ENCODE peak calls at places on chromosomes 4 and X, in five cellular contexts. O is H1, L is HepG2, V is GM12878, K is K562. C is an unnamed sample.

GRCh38 chr4:99927566-99927965 is 18.9 kb downstream of the DNAJB14 start:
- DNase-seq in O (no peak), V (no peak), L (no peak), K (no peak), C (no peak)

GRCh38 chr4:119598521-119598920 is 30.1 kb downstream of the PDE5A start:
- DNase-seq in L (no peak), O (no peak), V (no peak), K (no peak), C (no peak)

GRCh38 chrX:47579537-47579936 is 2.7 kb upstream of the TIMP1 start:
- DNase-seq in O (no peak), L (no peak), K (peak; percentile 30), V (no peak), C (no peak)

GRCh38 chr4:7017446-7018048 is 25.6 kb upstream of the TADA2B start:
- DNase-seq in K (no peak), L (no peak), O (no peak), V (no peak), C (no peak)

GRCh38 chr4:145213245-145213644 is 32.9 kb upstream of the OTUD4 start:
- DNase-seq in L (no peak), V (no peak), O (no peak), K (no peak), C (no peak)

GRCh38 chrX:106933538-106933961 is 13.3 kb downstream of the CLDN2 start:
- DNase-seq in V (no peak), K (no peak), L (peak; percentile 89), O (no peak), C (no peak)

GRCh38 chr4:54077812-54078211 is 13.4 kb upstream of the CHIC2 start:
- DNase-seq in L (no peak), V (no peak), K (no peak), O (no peak), C (no peak)

GRCh38 chrX:55668084-55668483 is 44.9 kb downstream of the FOXR2 start:
- DNase-seq in K (no peak), O (no peak), L (no peak), V (no peak), C (no peak)

GRCh38 chrX:22366166-22366702 is 93.5 kb downstream of the CBLL2 start:
- DNase-seq in O (no peak), L (no peak), K (no peak), V (no peak), C (no peak)

GRCh38 chr4:101419324-101420135 is 72.2 kb upstream of the PPP3CA start:
- DNase-seq in K (no peak), L (no peak), V (peak; percentile 57), O (no peak), C (no peak)

GRCh38 chrX:54920610-54921426 is at the start of gene TRO:
- DNase-seq in V (no peak), L (no peak), K (no peak), O (no peak), C (no peak)

GRCh38 chr4:107742196-107742595 is 22.2 kb upstream of the PAPSS1 start:
- DNase-seq in V (no peak), L (no peak), O (no peak), K (no peak), C (no peak)

GRCh38 chr4:119068529-119068962 is 67.1 kb upstream of the MYOZ2 start:
- DNase-seq in K (no peak), L (no peak), V (no peak), O (peak; percentile 10), C (no peak)

GRCh38 chr4:127967141-127967775 is 2.1 kb downstream of the ABHD18 start:
- DNase-seq in O (no peak), K (peak; percentile 41), L (peak; percentile 10), V (no peak), C (no peak)

GRCh38 chr4:65921180-65921579 is 250.9 kb upstream of the EPHA5 start:
- DNase-seq in V (no peak), L (no peak), O (no peak), K (no peak), C (no peak)

GRCh38 chr4:66032571-66032970 is 362.3 kb upstream of the EPHA5 start:
- DNase-seq in L (no peak), K (no peak), V (no peak), O (no peak), C (no peak)

GRCh38 chrX:7115557-7115956 is 32.0 kb upstream of the STS start:
- DNase-seq in L (no peak), K (no peak), V (peak; percentile 87), O (no peak), C (no peak)

GRCh38 chr4:40946652-40947051 is 196.9 kb downstream of the NSUN7 start:
- DNase-seq in L (no peak), O (no peak), V (no peak), K (no peak), C (no peak)

GRCh38 chr4:41072021-41072777 is 142.1 kb downstream of the APBB2 start:
- DNase-seq in V (peak; percentile 52), O (no peak), K (no peak), L (no peak), C (no peak)

GRCh38 chrX:130789793-130790192 is 113.2 kb downstream of the ENOX2 start:
- DNase-seq in V (no peak), K (no peak), L (no peak), O (no peak), C (no peak)

GRCh38 chrX:14506866-14507265 is 22.5 kb upstream of the GLRA2 start:
- DNase-seq in L (no peak), V (no peak), K (no peak), O (no peak), C (no peak)

GRCh38 chr4:141102367-141102766 is 30.9 kb downstream of the RNF150 start:
- DNase-seq in V (no peak), L (no peak), O (no peak), K (no peak), C (no peak)

GRCh38 chr4:1237981-1238675 is 10.8 kb downstream of the CTBP1 start:
- DNase-seq in O (no peak), V (no peak), L (no peak), K (no peak), C (no peak)

GRCh38 chrX:350534-351321 is 32.1 kb upstream of the GTPBP6 start:
- DNase-seq in K (no peak), L (no peak), V (no peak), O (no peak), C (no peak)

GRCh38 chrX:41084044-41084359 is 1.2 kb upstream of the USP9X start:
- DNase-seq in L (no peak), K (no peak), V (no peak), O (no peak), C (no peak)

GRCh38 chr4:52837716-52838558 is 24.2 kb upstream of the RASL11B start:
- DNase-seq in K (no peak), L (peak; percentile 31), V (no peak), O (no peak), C (no peak)

GRCh38 chr4:125390126-125390525 is 75.4 kb downstream of the FAT4 start:
- DNase-seq in L (no peak), V (no peak), O (no peak), K (no peak), C (no peak)

GRCh38 chr4:170399894-170400293 is 310.1 kb upstream of the AADAT start:
- DNase-seq in L (no peak), O (no peak), V (no peak), K (no peak), C (no peak)

GRCh38 chrX:9888953-9889470 is 78.1 kb upstream of the CLDN34 start:
- DNase-seq in O (no peak), V (no peak), L (no peak), K (no peak), C (no peak)

GRCh38 chr4:180100433-180101344 is 2142.5 kb upstream of the TENM3 start:
- DNase-seq in K (no peak), L (no peak), V (no peak), O (no peak), C (no peak)

GRCh38 chr4:119692001-119692400 is 63.4 kb upstream of the PDE5A start:
- DNase-seq in O (no peak), L (no peak), K (no peak), V (no peak), C (no peak)

GRCh38 chrX:123803331-123803983 is 56.4 kb upstream of the XIAP start:
- DNase-seq in O (no peak), L (peak; percentile 97), K (peak; percentile 82), V (no peak), C (no peak)

GRCh38 chr4:175309041-175309440 is 390.9 kb downstream of the ADAM29 start:
- DNase-seq in V (no peak), K (no peak), O (no peak), L (no peak), C (no peak)

GRCh38 chr4:7852568-7853185 is 87.0 kb downstream of the AFAP1 start:
- DNase-seq in L (no peak), O (no peak), K (no peak), V (no peak), C (no peak)

GRCh38 chrX:109536439-109537323 is at the start of gene NXT2:
- DNase-seq in O (peak; percentile 69), K (peak; percentile 94), V (peak; percentile 73), L (peak; percentile 83), C (peak; percentile 57)
- TF ChIP-seq POLR2A in O (peak; percentile 80), K (peak; percentile 93), V (peak; percentile 94), L (peak; percentile 90), C (peak; percentile 88)

GRCh38 chr4:159941076-159941475 is 838.2 kb downstream of the RAPGEF2 start:
- DNase-seq in O (no peak), K (no peak), L (no peak), V (no peak), C (no peak)
- TF ChIP-seq POLR2AphosphoS5 in O (no peak), K (no peak), L (no peak), V (no peak), C (no peak)

GRCh38 chr4:152246659-152247058 is 289.2 kb downstream of the FBXW7 start:
- DNase-seq in V (no peak), O (no peak), K (no peak), L (no peak), C (no peak)

GRCh38 chr4:152244659-152245058 is 291.2 kb downstream of the FBXW7 start:
- DNase-seq in O (no peak), K (no peak), L (no peak), V (no peak), C (no peak)

GRCh38 chr4:152247271-152247975 is 288.5 kb downstream of the FBXW7 start:
- DNase-seq in O (no peak), V (no peak), L (no peak), K (no peak), C (no peak)

GRCh38 chr4:152245706-152246105 is 290.2 kb downstream of the FBXW7 start:
- DNase-seq in V (no peak), L (no peak), K (no peak), O (no peak), C (no peak)

GRCh38 chr4:152243890-152244595 is 291.8 kb downstream of the FBXW7 start:
- DNase-seq in K (no peak), L (no peak), V (no peak), O (no peak), C (no peak)
- TF ChIP-seq TAF1 in K (no peak), L (no peak), V (no peak), O (no peak), C (no peak)

DNA sequence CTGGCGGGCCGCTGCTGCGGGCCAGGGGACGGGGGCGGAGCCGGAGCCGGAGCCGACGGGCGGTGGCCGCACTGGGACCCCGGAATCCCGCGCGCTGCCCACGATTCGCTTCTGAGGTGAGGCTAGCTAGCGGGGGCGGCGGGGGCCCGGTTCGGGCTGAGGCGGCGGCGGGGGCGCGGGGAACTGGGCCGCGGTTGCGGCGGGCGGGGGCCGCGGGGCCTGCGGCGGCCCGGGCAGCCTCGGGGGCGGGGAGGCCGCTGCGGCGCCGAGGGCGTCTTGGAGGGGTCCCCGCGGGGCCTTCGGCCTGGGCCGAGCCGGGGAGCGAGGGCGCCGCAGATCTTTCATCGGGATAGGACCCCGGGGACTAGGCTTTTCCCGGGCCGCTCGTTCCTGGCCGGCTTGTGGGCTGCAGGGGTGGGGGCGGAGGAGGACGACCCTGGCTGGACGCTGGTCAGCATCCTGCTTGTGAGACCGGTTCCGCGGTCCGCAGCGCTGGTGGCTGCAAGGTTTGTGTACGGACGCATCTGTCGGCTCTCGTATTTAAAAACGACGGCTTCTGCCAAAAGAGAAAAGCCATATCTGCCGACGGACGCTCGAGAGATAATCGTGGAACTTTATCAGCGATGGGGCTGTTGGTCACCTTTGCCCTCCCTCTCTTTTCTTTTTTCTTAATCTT is 403 bp downstream of the ADD1 start:
- DNase-seq in K (peak; percentile 74), V (no peak), L (no peak), O (no peak), C (peak; percentile 14)
- TF ChIP-seq POLR2A in K (no peak), V (peak; percentile 40), L (no peak), O (peak; percentile 35), C (no peak)